ENCODE peak calls at places on chromosomes 12 and 14, in five cellular contexts. G is uterus, L is dorsolateral prefrontal cortex, A is neural crest cell, V is type B pancreatic cell. E is an unnamed sample.
A peak's percentile ranks its signal among the peaks of the same experiment; 100 is the strongest.

GRCh38 chr12:130872179-130873096 is 572 bp downstream of the RAN start:
- DNase-seq in G (no peak), L (no peak), A (peak; percentile 17), V (no peak), E (no peak)

GRCh38 chr12:11778703-11779102 is 129.2 kb downstream of the ETV6 start:
- DNase-seq in G (no peak), L (no peak), A (no peak), V (no peak), E (no peak)

GRCh38 chr14:83309211-83309610 is 1775.6 kb upstream of the SEL1L start:
- DNase-seq in G (no peak), L (no peak), A (no peak), V (no peak), E (no peak)

GRCh38 chr14:55191881-55192616 is 664 bp upstream of the DLGAP5 start:
- DNase-seq in G (no peak), L (no peak), A (no peak), V (no peak), E (no peak)

GRCh38 chr12:101018540-101018939 is 191.5 kb downstream of the SLC5A8 start:
- DNase-seq in G (no peak), L (no peak), A (no peak), V (no peak), E (no peak)

GRCh38 chr12:13443498-13443897 is 247.0 kb downstream of the EMP1 start:
- DNase-seq in G (no peak), L (no peak), A (no peak), V (no peak), E (peak; percentile 24)

GRCh38 chr14:77268989-77269595 is 1.9 kb downstream of the NGB start:
- DNase-seq in G (no peak), L (no peak), A (no peak), V (no peak), E (no peak)

GRCh38 chr14:100879782-100880181 is 23.7 kb downstream of the RTL1 start:
- DNase-seq in G (no peak), L (no peak), A (no peak), V (no peak), E (no peak)

GRCh38 chr14:74573421-74574091 is 38.5 kb downstream of the LTBP2 start:
- DNase-seq in G (no peak), L (no peak), A (no peak), V (no peak), E (no peak)

GRCh38 chr12:59624732-59625455 is 29.1 kb downstream of the SLC16A7 start:
- DNase-seq in G (no peak), L (no peak), A (no peak), V (no peak), E (no peak)

GRCh38 chr14:105168979-105169507 is 467 bp upstream of the JAG2 start:
- DNase-seq in G (no peak), L (no peak), A (peak; percentile 54), V (no peak), E (no peak)

GRCh38 chr12:109029411-109029810 is 8.5 kb upstream of the SVOP start:
- DNase-seq in G (no peak), L (no peak), A (no peak), V (no peak), E (no peak)

GRCh38 chr12:99915251-99916082 is 69.3 kb downstream of the ANKS1B start:
- DNase-seq in G (no peak), L (no peak), A (no peak), V (no peak), E (no peak)

GRCh38 chr12:115988629-115989563 is 288.6 kb downstream of the MED13L start:
- DNase-seq in G (no peak), L (no peak), A (no peak), V (no peak), E (no peak)

GRCh38 chr12:2633176-2633824 is 161.5 kb upstream of the FKBP4 start:
- DNase-seq in G (no peak), L (no peak), A (no peak), V (no peak), E (no peak)

GRCh38 chr12:27940756-27941402 is 31.7 kb downstream of the PTHLH start:
- DNase-seq in G (peak; percentile 53), L (peak; percentile 71), A (peak; percentile 63), V (no peak), E (peak; percentile 68)

GRCh38 chr14:96100171-96101064 is 61.3 kb downstream of the C14orf132 start:
- DNase-seq in G (peak; percentile 79), L (peak; percentile 80), A (peak; percentile 87), V (no peak), E (peak; percentile 85)

GRCh38 chr14:58899317-58899713 is 261.6 kb downstream of the DACT1 start:
- DNase-seq in G (no peak), L (no peak), A (no peak), V (no peak), E (no peak)

GRCh38 chr14:37232907-37233481 is 35.3 kb downstream of the MIPOL1 start:
- DNase-seq in G (no peak), L (no peak), A (peak; percentile 9), V (no peak), E (no peak)

GRCh38 chr12:98645572-98646067 is 530 bp downstream of the APAF1 start:
- DNase-seq in G (peak; percentile 24), L (no peak), A (no peak), V (no peak), E (peak; percentile 50)

GRCh38 chr14:35399083-35399807 is 5.3 kb downstream of the NFKBIA start:
- DNase-seq in G (no peak), L (no peak), A (no peak), V (no peak), E (no peak)
- TF ChIP-seq CTCF in G (no peak), L (no peak), A (no peak), V (no peak), E (no peak)

GRCh38 chr12:26838888-26839416 is 6.0 kb upstream of the ITPR2 start:
- DNase-seq in G (no peak), L (no peak), A (no peak), V (no peak), E (no peak)
- TF ChIP-seq CTCF in G (no peak), L (no peak), A (no peak), V (no peak), E (no peak)

DNA sequence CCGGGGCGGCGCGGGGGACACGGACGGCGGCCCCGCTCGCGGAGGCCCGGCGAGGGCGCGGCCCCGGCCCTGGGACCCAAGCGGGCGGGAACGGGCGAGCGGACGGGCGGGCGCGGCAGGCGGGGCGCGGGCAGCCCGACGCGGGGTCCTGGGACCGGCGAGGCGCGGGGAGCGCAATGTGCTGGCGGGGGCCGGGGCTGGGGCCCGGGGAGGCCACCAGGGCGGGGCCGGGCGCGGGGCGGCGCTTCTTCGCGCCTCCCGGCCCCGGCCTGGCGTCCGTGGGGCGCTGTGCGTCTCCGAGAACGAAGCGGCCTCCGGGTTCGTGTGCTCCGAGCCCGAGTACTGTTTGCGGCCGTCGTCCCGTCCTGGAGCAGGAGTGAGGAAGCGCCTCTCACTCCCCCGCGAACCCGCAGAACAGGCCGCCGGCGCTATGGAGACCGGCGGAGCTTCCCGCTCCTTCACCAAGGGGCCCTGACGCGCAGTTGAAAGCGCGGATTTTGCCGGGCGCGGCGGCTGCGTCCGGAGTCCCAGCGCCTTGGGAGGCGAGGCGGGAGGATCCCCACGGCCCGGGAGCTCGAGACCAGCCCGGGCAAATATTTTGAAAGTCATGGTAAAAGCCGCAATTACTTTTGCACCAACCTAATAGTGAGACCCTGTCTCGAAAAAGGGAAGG is 415 bp upstream of the ANKLE2 start:
- DNase-seq in G (peak; percentile 80), L (peak; percentile 74), A (peak; percentile 70), V (peak; percentile 90), E (peak; percentile 84)
- TF ChIP-seq CTCF in G (no peak), L (no peak), A (peak; percentile 45), V (peak; percentile 53), E (no peak)

GRCh38 chr14:22152901-22153300 is 436.1 kb downstream of the DAD1 start:
- DNase-seq in G (no peak), L (no peak), A (no peak), V (no peak), E (peak; percentile 56)
- TF ChIP-seq CTCF in G (no peak), L (no peak), A (no peak), V (no peak), E (no peak)

GRCh38 chr14:71705460-71705859 is 226.8 kb upstream of the RGS6 start:
- DNase-seq in G (no peak), L (no peak), A (no peak), V (no peak), E (no peak)
- TF ChIP-seq CTCF in G (no peak), L (no peak), A (no peak), V (no peak), E (no peak)

GRCh38 chr14:48690349-48690748 is 895.8 kb downstream of the RPS29 start:
- DNase-seq in G (no peak), L (no peak), A (no peak), V (no peak), E (no peak)
- TF ChIP-seq CTCF in G (no peak), L (no peak), A (peak; percentile 48), V (peak; percentile 37), E (no peak)

GRCh38 chr14:21332950-21333349 is 50.9 kb downstream of the SUPT16H start:
- DNase-seq in G (no peak), L (no peak), A (no peak), V (no peak), E (no peak)

GRCh38 chr14:21326972-21327371 is 47.1 kb downstream of the RPGRIP1 start:
- DNase-seq in G (no peak), L (no peak), A (no peak), V (no peak), E (no peak)
- TF ChIP-seq CTCF in G (no peak), L (no peak), A (no peak), V (no peak), E (no peak)